ENCODE peak calls at places on chromosomes 13 and 19, in five cellular contexts. G is mesendoderm, H is H7, J is fibroblast of mammary gland, M is tibial artery. W is an unnamed sample.

GRCh38 chr13:111259058-111259457 is 61.4 kb upstream of the TEX29 start:
- DNase-seq in H (no peak), J (no peak), M (no peak), G (no peak), W (no peak)

GRCh38 chr19:14555918-14556661 is 15.8 kb downstream of the NDUFB7 start:
- DNase-seq in G (no peak), M (no peak), H (no peak), J (peak), W (no peak)

GRCh38 chr19:7919681-7920519 is at the start of gene SNAPC2:
- DNase-seq in J (peak), H (peak), M (peak), G (peak), W (peak)

GRCh38 chr19:9507285-9507684 is 8.9 kb upstream of the ZNF560 start:
- DNase-seq in J (no peak), M (no peak), G (no peak), H (no peak), W (no peak)

GRCh38 chr19:1690570-1691307 is 38.3 kb upstream of the TCF3 start:
- DNase-seq in G (peak), H (peak), J (peak), M (no peak), W (peak)

GRCh38 chr19:38049105-38049649 is 142.2 kb downstream of the SIPA1L3 start:
- DNase-seq in M (no peak), H (no peak), G (no peak), J (peak), W (no peak)

GRCh38 chr13:95256086-95256485 is 45.2 kb downstream of the ABCC4 start:
- DNase-seq in M (no peak), G (peak), J (peak), H (no peak), W (no peak)

GRCh38 chr13:33536639-33537425 is 251.3 kb upstream of the STARD13 start:
- DNase-seq in H (no peak), M (no peak), J (peak), G (no peak), W (no peak)

GRCh38 chr19:30069535-30070197 is 127.6 kb downstream of the URI1 start:
- DNase-seq in H (peak), J (no peak), M (no peak), G (no peak), W (no peak)

GRCh38 chr19:18089726-18090125 is 3.0 kb upstream of the IL12RB1 start:
- DNase-seq in J (no peak), M (no peak), G (no peak), H (peak), W (no peak)

GRCh38 chr19:13881692-13882418 is 4.9 kb downstream of the NANOS3 start:
- DNase-seq in G (peak), H (peak), J (peak), M (no peak), W (peak)

GRCh38 chr19:5497297-5497696 is 42.1 kb downstream of the ZNRF4 start:
- DNase-seq in M (no peak), G (no peak), J (no peak), H (no peak), W (no peak)
- H3K4me3 ChIP-seq in M (no peak), G (no peak), J (no peak), H (no peak), W (no peak)

DNA sequence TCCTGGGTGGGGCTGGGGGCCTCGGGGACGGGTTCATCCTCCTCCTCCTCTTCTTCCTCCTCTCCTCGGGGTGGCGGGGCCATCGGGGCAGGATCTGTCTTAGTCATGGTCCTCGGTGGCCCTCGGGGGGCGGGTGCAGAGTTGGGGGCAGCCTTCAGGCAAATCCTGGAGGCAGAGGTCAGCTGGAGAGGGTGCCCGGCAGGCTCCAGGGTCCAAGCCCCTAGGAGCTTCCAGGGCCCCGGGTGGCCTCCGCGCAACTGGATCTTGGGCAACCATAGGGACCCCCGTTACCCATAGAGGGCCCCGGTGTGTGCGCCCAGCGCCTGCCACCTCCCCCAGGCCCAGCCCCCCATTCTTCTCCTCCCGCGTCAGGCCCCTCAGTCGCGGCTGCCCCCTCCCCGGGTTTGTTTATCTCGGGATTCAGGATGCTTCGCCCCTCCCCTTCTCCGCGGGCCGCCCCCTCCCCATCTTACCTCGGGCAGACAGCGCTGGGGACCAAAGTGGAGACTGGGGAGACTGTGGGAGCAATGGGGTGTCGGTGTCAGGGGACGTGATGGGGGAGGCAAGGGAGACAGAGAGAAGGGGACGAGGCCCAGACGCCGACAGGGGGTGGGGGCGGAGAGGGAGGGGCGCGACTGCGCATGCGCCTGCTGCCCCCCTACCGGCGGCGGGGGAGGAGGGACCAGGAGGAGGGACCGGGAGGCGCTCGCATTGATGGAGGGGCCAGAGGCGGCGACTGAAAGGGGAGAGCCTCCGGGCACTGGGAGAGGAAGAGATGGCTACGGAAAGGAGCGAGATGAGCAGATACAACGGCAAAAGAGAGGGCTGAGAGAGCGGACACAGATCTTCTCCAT is at the start of gene CLIP3:
- DNase-seq in G (peak), J (peak), M (peak), H (peak), W (peak)
- H3K4me3 ChIP-seq in G (peak), J (peak), M (peak), H (peak), W (peak)

GRCh38 chr19:48970139-48970766 is 5.1 kb downstream of the FTL start:
- DNase-seq in G (no peak), M (no peak), J (no peak), H (no peak), W (no peak)
- H3K4me3 ChIP-seq in G (no peak), M (no peak), J (no peak), H (no peak), W (no peak)

DNA sequence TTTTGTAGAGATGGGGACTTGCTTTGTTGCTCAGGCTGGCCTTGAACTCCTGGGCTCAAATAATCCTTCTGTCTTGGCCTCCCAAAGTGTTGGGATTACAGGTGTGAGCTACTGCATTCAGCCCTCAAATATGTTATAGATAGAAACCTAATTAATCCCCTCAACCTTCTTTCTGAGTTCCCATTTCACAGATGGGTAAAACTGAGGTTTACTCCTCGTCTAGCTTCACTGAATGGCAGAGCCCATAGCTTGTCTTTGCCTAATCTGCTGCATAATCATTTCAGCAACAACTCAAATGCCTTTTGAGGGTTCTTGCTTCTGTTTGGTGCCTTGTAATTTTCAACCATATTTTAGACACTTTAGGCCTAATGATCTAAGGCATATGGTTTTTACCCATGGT is 36.0 kb upstream of the ADGRE1 start:
- DNase-seq in H (no peak), J (no peak), G (no peak), M (no peak), W (no peak)
- H3K4me3 ChIP-seq in H (no peak), J (no peak), G (no peak), M (no peak), W (no peak)

GRCh38 chr13:48156466-48156865 is 61.6 kb upstream of the MED4 start:
- DNase-seq in J (no peak), H (no peak), M (no peak), G (peak), W (no peak)
- H3K4me3 ChIP-seq in J (no peak), H (no peak), M (no peak), G (no peak), W (no peak)

W was measured in neural progenitor cell.